ENCODE peak calls at places on chromosomes 12 and 14, in nine cellular contexts. T is NCI-H1694; N is esophagus squamous epithelium; G is activated naive CD4-positive, alpha-beta T cell; F is HEK293T; S is effector CD4-positive, alpha-beta T cell; E is stimulated activated CD8-positive, alpha-beta memory T cell treated with anti-CD3 and anti-CD28 coated beads, Interleukin-12 subunit alpha, Interleukin-12 subunit beta, amount 100 ng/mL, for 4 hours; K is fibroblast of villous mesenchyme; X is progenitor cell of endocrine pancreas. V is an unnamed sample.

GRCh38 chr14:75607044-75607443 is 28.6 kb downstream of the FLVCR2 start:
- DNase-seq in T (no peak), E (no peak), S (no peak), F (no peak), G (no peak), X (no peak), K (no peak), N (no peak), V (no peak)

GRCh38 chr12:34398366-34398705 is 376.0 kb downstream of the ALG10 start:
- DNase-seq in T (no peak), N (no peak), X (peak), G (no peak), F (no peak), K (no peak), E (no peak), S (no peak), V (peak)

GRCh38 chr14:98612434-98613200 is 659.4 kb downstream of the BCL11B start:
- DNase-seq in E (no peak), F (no peak), G (no peak), K (no peak), N (no peak), T (no peak), S (no peak), X (no peak), V (no peak)

GRCh38 chr12:6796576-6796975 is 7.2 kb downstream of the CD4 start:
- DNase-seq in K (no peak), S (no peak), G (no peak), T (no peak), E (no peak), X (no peak), F (no peak), N (no peak), V (no peak)

GRCh38 chr12:59080101-59080500 is 159.8 kb upstream of the LRIG3 start:
- DNase-seq in K (no peak), N (no peak), T (no peak), S (no peak), F (no peak), X (no peak), G (no peak), E (no peak), V (no peak)

GRCh38 chr12:54555670-54556257 is 6.4 kb downstream of the PDE1B start:
- DNase-seq in S (no peak), K (no peak), E (no peak), T (no peak), F (no peak), X (no peak), G (no peak), N (no peak), V (no peak)

GRCh38 chr12:7716391-7716790 is 5.2 kb downstream of the DPPA3 start:
- DNase-seq in F (peak), N (no peak), E (no peak), X (no peak), G (no peak), T (no peak), K (no peak), S (no peak), V (no peak)

GRCh38 chr14:76112889-76113611 is 38.7 kb upstream of the GPATCH2L start:
- DNase-seq in K (no peak), X (no peak), T (no peak), G (no peak), S (no peak), E (no peak), N (no peak), F (no peak), V (no peak)

GRCh38 chr14:90969493-90970166 is 90.8 kb downstream of the RPS6KA5 start:
- DNase-seq in N (no peak), X (no peak), K (peak), G (no peak), S (no peak), E (no peak), T (no peak), F (no peak), V (no peak)

GRCh38 chr14:70332015-70332414 is 27.5 kb downstream of the COX16 start:
- DNase-seq in E (no peak), S (no peak), T (no peak), F (no peak), G (no peak), K (no peak), X (no peak), N (no peak), V (no peak)

GRCh38 chr14:102819176-102819628 is 42.0 kb downstream of the TRAF3 start:
- DNase-seq in K (no peak), N (no peak), X (no peak), S (peak), G (no peak), E (peak), T (no peak), F (no peak), V (peak)

GRCh38 chr12:91811481-91812287 is 334.0 kb downstream of the BTG1 start:
- DNase-seq in T (peak), S (peak), X (peak), N (no peak), F (peak), G (peak), E (peak), K (peak), V (peak)

GRCh38 chr14:68843471-68844209 is 50.8 kb upstream of the ZFP36L1 start:
- DNase-seq in F (peak), G (peak), N (no peak), K (peak), S (peak), T (peak), E (peak), X (peak), V (peak)

GRCh38 chr14:23485311-23485710 is 15.8 kb downstream of the NGDN start:
- DNase-seq in F (no peak), S (no peak), K (no peak), T (no peak), E (no peak), X (no peak), N (no peak), G (no peak), V (no peak)